ENCODE peak calls at places on chromosomes 4 and X, in four cellular contexts. V, A, H and F are unnamed samples.

GRCh38 chr4:100314057-100314456 is 123.8 kb upstream of the DDIT4L start:
- DNase-seq in A (no peak), H (no peak), V (no peak), F (no peak)

GRCh38 chr4:126916626-126917140 is 716.1 kb upstream of the INTU start:
- DNase-seq in V (no peak), H (no peak), A (no peak), F (no peak)

GRCh38 chrX:152878976-152879755 is 18.7 kb upstream of the ZNF185 start:
- DNase-seq in H (no peak), A (no peak), V (no peak), F (no peak)

GRCh38 chr4:81724925-81725329 is 253.2 kb upstream of the RASGEF1B start:
- DNase-seq in H (peak), V (no peak), A (no peak), F (no peak)

GRCh38 chr4:84804126-84804525 is 162.4 kb downstream of the WDFY3 start:
- DNase-seq in H (no peak), A (no peak), V (no peak), F (no peak)

GRCh38 chr4:26032572-26033320 is 118.7 kb downstream of the SMIM20 start:
- DNase-seq in A (no peak), V (no peak), H (peak), F (no peak)

GRCh38 chrX:110280954-110281353 is 36.9 kb downstream of the AMMECR1 start:
- DNase-seq in H (no peak), V (no peak), A (no peak), F (no peak)

GRCh38 chr4:112900416-112900815 is 149.0 kb upstream of the ANK2 start:
- DNase-seq in H (peak), V (no peak), A (no peak), F (no peak)

GRCh38 chr4:147160908-147161513 is 215.3 kb upstream of the TTC29 start:
- DNase-seq in A (peak), H (peak), V (no peak), F (peak)

GRCh38 chr4:183987529-183987946 is 82.4 kb downstream of the STOX2 start:
- DNase-seq in H (no peak), A (peak), V (no peak), F (no peak)

GRCh38 chrX:103780701-103781402 is 4.2 kb downstream of the PLP1 start:
- DNase-seq in A (no peak), V (no peak), H (no peak), F (no peak)

GRCh38 chrX:54808109-54808604 is 612 bp downstream of the MAGED2 start:
- DNase-seq in V (no peak), A (peak), H (peak), F (no peak)

GRCh38 chr4:181819951-181820350 is 423.3 kb upstream of the TENM3 start:
- DNase-seq in H (no peak), V (no peak), A (no peak), F (no peak)

GRCh38 chr4:85734446-85734845 is 259.5 kb downstream of the ARHGAP24 start:
- DNase-seq in A (no peak), H (no peak), V (no peak), F (no peak)

GRCh38 chrX:22135994-22136684 is 104.0 kb downstream of the PHEX start:
- DNase-seq in H (peak), V (no peak), A (peak), F (peak)

GRCh38 chrX:130799393-130799792 is 103.6 kb downstream of the ENOX2 start:
- DNase-seq in H (no peak), A (no peak), V (no peak), F (no peak)

GRCh38 chr4:14864967-14865366 is 137.3 kb upstream of the CPEB2 start:
- DNase-seq in A (no peak), H (no peak), V (no peak), F (no peak)

GRCh38 chrX:96502507-96502906 is 182.1 kb upstream of the DIAPH2 start:
- DNase-seq in V (no peak), A (no peak), H (no peak), F (no peak)

GRCh38 chr4:99755223-99755944 is 61.2 kb upstream of the DAPP1 start:
- DNase-seq in H (no peak), V (no peak), A (no peak), F (no peak)

GRCh38 chr4:82688091-82688815 is 110.3 kb downstream of the SCD5 start:
- DNase-seq in H (no peak), A (no peak), V (no peak), F (no peak)

GRCh38 chr4:175891863-175892262 is 79.8 kb upstream of the GPM6A start:
- DNase-seq in H (peak), A (peak), V (no peak), F (no peak)

GRCh38 chrX:120672389-120672788 is 42.5 kb upstream of the C1GALT1C1 start:
- DNase-seq in V (no peak), H (peak), A (no peak), F (no peak)

GRCh38 chr4:84529169-84529751 is 30.2 kb upstream of the NKX6-1 start:
- DNase-seq in A (peak), V (no peak), H (peak), F (no peak)

GRCh38 chr4:77777135-77777777 is 41.9 kb downstream of the CNOT6L start:
- DNase-seq in H (no peak), A (peak), V (no peak), F (no peak)

GRCh38 chr4:176335421-176335820 is 15.7 kb downstream of the SPCS3 start:
- DNase-seq in V (no peak), A (no peak), H (no peak), F (no peak)

GRCh38 chrX:104172121-104172520 is 5.9 kb downstream of the FAM199X start:
- DNase-seq in H (no peak), V (no peak), A (no peak), F (no peak)

GRCh38 chr4:48016141-48017107 is at the start of the genes CNGA1 and NIPAL1:
- DNase-seq in H (peak), A (peak), V (peak), F (peak)

GRCh38 chr4:48017108-48017527 is 546 bp downstream of the NIPAL1 start:
- DNase-seq in H (no peak), V (no peak), A (peak), F (no peak)

GRCh38 chr4:48012819-48013218 is 3.7 kb downstream of the CNGA1 start:
- DNase-seq in A (no peak), V (no peak), H (no peak), F (peak)

GRCh38 chr4:48015678-48016077 is 803 bp downstream of the CNGA1 start:
- DNase-seq in H (no peak), V (no peak), A (no peak), F (no peak)

DNA sequence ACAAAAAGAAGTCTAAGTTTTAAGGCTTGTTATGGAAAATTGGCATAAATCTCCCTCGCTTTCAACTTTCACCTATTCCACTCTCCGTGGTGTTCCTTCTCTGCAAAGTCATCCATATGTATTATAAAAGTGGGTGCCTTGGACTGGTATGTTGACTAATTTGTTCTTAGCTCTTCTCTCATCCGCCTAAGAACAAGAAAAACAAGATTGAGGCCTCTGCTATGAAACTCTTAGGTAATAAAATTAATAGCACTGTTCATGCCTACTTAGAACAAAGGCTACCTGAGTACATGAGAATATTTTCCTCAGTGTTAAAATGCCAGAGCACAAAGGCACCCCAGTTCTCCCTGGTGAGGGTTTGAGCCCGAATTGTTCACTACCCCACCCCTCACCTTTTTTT is 1.3 kb downstream of the CNGA1 start:
- DNase-seq in V (no peak), H (no peak), A (no peak), F (no peak)
- H3K4me3 ChIP-seq in V (peak), H (peak), A (no peak), F (no peak)

DNA sequence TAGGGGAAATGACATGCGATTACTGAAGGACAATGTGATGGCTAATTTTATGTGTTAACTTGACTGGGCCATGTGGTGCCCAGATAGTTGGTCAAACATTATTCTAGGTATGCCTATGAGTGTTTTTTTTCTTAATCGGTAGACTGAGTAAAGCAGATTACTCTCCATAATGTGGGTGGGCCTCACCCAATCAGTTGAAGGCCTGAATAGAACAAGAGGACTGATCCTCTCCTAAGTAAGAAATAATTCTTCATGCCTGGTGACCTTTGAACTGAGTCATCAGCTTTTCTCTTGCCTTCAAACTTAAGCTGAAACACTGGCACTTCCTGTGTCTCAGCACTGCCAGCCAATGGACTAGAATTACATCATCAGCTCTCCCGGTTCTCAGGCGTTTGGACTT is 164.0 kb upstream of the FGF13 start:
- DNase-seq in V (no peak), H (no peak), A (no peak), F (no peak)
- TF ChIP-seq GABPA in V (no peak), H (no peak), A (no peak), F (no peak)

GRCh38 chr4:10114147-10114546 is 2.5 kb downstream of the WDR1 start:
- DNase-seq in A (no peak), V (no peak), H (no peak), F (no peak)

GRCh38 chr4:10114607-10115006 is 2.0 kb downstream of the WDR1 start:
- DNase-seq in A (no peak), V (no peak), H (no peak), F (no peak)

GRCh38 chr4:10116625-10117423 is at the start of gene WDR1:
- DNase-seq in V (peak), A (peak), H (peak), F (peak)

GRCh38 chr4:10115657-10116624 is 658 bp downstream of the WDR1 start:
- DNase-seq in A (peak), V (no peak), H (peak), F (peak)

DNA sequence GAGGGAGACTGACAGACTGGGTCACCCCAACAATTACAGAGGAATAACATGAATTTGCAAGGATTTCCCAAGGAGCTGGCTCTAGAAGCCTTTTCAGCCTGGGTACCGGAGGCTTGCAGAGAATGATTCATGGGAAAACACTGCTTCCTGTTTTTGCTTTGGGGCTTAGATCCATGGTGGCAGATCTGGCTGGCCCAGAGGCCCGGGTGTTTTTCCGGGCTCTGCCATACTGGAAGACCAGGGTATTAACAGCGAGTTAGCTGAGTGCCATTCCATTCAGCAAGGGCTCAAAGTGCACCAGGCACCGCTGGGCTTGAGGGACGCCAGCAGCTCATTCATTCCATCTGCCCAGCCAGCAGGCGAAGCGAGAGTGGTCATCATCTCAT is 1.3 kb downstream of the WDR1 start:
- DNase-seq in A (no peak), V (no peak), H (peak), F (no peak)
- H3K4me3 ChIP-seq in A (peak), V (peak), H (peak), F (peak)

DNA sequence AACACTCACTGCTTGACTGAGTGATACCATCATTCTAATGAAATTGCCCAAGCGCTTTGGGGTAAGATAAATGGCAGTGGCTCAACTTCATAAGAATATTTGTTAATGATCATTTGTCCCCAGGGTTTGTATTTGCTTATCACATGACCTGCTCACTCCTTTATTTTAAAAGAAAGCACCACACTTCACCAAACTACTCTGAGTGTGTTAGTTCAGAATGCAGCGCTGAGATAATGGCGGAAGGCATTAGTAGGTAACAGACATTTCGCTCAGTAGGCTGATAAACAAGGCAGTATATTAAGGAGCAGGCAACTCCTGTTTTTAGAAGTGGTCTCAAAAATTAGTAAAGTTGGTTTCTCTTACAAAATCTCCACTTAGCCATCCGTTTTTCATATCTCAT is 1.6 kb downstream of the SNX25 start:
- DNase-seq in A (no peak), V (no peak), H (no peak), F (no peak)
- TF ChIP-seq GABPA in A (no peak), V (no peak), H (no peak), F (no peak)

GRCh38 chr4:174217273-174218126 is 66.0 kb downstream of the FBXO8 start:
- DNase-seq in A (peak), H (no peak), V (no peak), F (no peak)
- H3K4me3 ChIP-seq in A (peak), H (peak), V (peak), F (no peak)

GRCh38 chr4:1910643-1911042 is 39.5 kb downstream of the NSD2 start:
- DNase-seq in A (peak), H (peak), V (peak), F (peak)
- TF ChIP-seq GABPA in A (no peak), H (no peak), V (no peak), F (no peak)